ENCODE peak calls at places on chromosomes 1 and 21, in nine cellular contexts. I is osteocyte, R is OCI-LY7, X is fibroblast of lung, G is cardiac fibroblast, S is Panc1, T is dorsolateral prefrontal cortex, Z is nephron progenitor cell, F is neural progenitor cell. H is an unnamed sample.

GRCh38 chr1:177983824-177984528 is 14.1 kb upstream of the SEC16B start:
- DNase-seq in I (no peak), R (no peak), X (peak; percentile 96), G (peak; percentile 97), S (no peak), T (no peak), Z (peak; percentile 27), F (peak; percentile 63), H (peak; percentile 67)

GRCh38 chr1:119899321-119899720 is 3.0 kb upstream of the ADAM30 start:
- DNase-seq in I (no peak), R (no peak), X (no peak), G (no peak), S (no peak), T (no peak), Z (no peak), F (no peak), H (no peak)

GRCh38 chr1:86504130-86504479 is 35.4 kb downstream of the CLCA1 start:
- DNase-seq in I (no peak), R (no peak), X (peak; percentile 44), G (no peak), S (no peak), T (no peak), Z (no peak), F (peak; percentile 40), H (no peak)

GRCh38 chr1:195373831-195374230 is 1234.4 kb downstream of the KCNT2 start:
- DNase-seq in I (no peak), R (no peak), X (no peak), G (no peak), S (no peak), T (no peak), Z (no peak), F (no peak), H (no peak)

GRCh38 chr1:241406421-241406820 is 49.4 kb upstream of the RGS7 start:
- DNase-seq in I (no peak), R (no peak), X (no peak), G (no peak), S (no peak), T (no peak), Z (no peak), F (no peak), H (no peak)

GRCh38 chr1:170664283-170664827 is 424 bp downstream of the PRRX1 start:
- DNase-seq in I (no peak), R (no peak), X (no peak), G (peak; percentile 45), S (no peak), T (no peak), Z (peak; percentile 56), F (peak; percentile 55), H (no peak)

GRCh38 chr1:61672376-61672775 is 52.6 kb downstream of the TM2D1 start:
- DNase-seq in I (no peak), R (no peak), X (no peak), G (no peak), S (no peak), T (no peak), Z (no peak), F (no peak), H (no peak)

GRCh38 chr1:201702936-201703335 is 126.0 kb upstream of the IPO9 start:
- DNase-seq in I (no peak), R (no peak), X (peak; percentile 50), G (peak; percentile 61), S (no peak), T (no peak), Z (peak; percentile 45), F (peak; percentile 84), H (no peak)

GRCh38 chr1:1219341-1219740 is 5.4 kb upstream of the TNFRSF4 start:
- DNase-seq in I (no peak), R (no peak), X (no peak), G (no peak), S (no peak), T (no peak), Z (no peak), F (no peak), H (no peak)

GRCh38 chr1:45177452-45177851 is 29.0 kb downstream of the ZSWIM5 start:
- DNase-seq in I (no peak), R (no peak), X (no peak), G (peak; percentile 59), S (no peak), T (no peak), Z (no peak), F (no peak), H (peak; percentile 65)

GRCh38 chr1:154860154-154860870 is 9.8 kb downstream of the KCNN3 start:
- DNase-seq in I (no peak), R (peak; percentile 96), X (no peak), G (peak; percentile 25), S (no peak), T (no peak), Z (no peak), F (no peak), H (no peak)

GRCh38 chr1:17875171-17875881 is 120.2 kb downstream of the ACTL8 start:
- DNase-seq in I (no peak), R (no peak), X (peak; percentile 73), G (peak; percentile 83), S (no peak), T (no peak), Z (no peak), F (no peak), H (no peak)

GRCh38 chr1:111953797-111954196 is 35.7 kb downstream of the KCND3 start:
- DNase-seq in I (no peak), R (no peak), X (no peak), G (no peak), S (no peak), T (no peak), Z (no peak), F (no peak), H (no peak)

GRCh38 chr1:238861342-238861741 is 525.0 kb upstream of the CHRM3 start:
- DNase-seq in I (no peak), R (no peak), X (peak; percentile 2), G (no peak), S (no peak), T (no peak), Z (no peak), F (no peak), H (no peak)

GRCh38 chr1:93079685-93080141 is 630 bp downstream of the MTF2 start:
- DNase-seq in I (no peak), R (peak; percentile 51), X (peak; percentile 19), G (peak; percentile 10), S (no peak), T (peak; percentile 13), Z (peak; percentile 46), F (peak; percentile 54), H (peak; percentile 14)

DNA sequence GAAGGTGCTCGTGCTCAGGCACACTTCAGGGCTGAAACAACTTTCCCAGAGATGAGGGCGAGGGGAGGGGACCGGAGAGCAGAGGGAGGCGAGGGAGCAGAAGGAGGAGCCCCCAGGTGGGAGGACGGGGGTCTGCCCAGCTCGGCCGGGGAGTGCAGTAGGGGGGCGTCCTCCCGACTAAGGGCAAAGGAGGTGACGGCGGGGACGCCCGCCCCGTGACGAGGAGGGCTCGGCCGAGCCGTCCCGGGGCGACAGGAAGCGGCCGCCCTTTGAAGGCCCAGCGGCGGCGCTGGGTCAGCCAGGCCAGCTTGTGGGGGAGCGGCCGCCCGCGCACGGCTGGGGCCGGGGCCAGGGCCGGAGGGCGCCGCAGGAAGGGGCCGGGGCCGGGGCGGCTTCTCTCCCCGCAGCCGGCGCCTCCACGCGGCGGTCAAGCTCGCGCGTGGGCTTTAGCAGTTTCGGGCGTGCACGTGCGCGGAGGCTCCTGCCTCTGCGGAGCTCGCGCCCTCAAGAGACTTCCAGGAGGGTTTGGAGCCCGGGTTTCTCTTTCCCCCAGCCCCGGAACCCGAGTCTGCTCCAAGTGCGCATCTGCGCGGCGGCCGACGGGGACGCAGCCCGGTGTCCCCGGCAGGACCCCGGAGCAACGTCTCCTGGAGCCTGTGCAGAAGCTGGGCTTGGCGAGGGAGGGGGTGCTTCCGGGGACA is 100.8 kb upstream of the SLC45A1 start:
- DNase-seq in I (no peak), R (no peak), X (peak; percentile 36), G (no peak), S (no peak), T (peak; percentile 26), Z (peak; percentile 67), F (peak; percentile 74), H (no peak)
- TF ChIP-seq CTCF in I (no peak), R (no peak), X (no peak), G (no peak), S (no peak), T (no peak), Z (no peak), F (no peak), H (no peak)

GRCh38 chr1:153560771-153561170 is 4.9 kb downstream of the S100A2 start:
- DNase-seq in I (no peak), R (no peak), X (no peak), G (no peak), S (no peak), T (no peak), Z (no peak), F (no peak), H (no peak)

GRCh38 chr1:153563339-153563952 is 2.2 kb downstream of the S100A2 start:
- DNase-seq in I (no peak), R (no peak), X (no peak), G (no peak), S (no peak), T (no peak), Z (no peak), F (no peak), H (peak; percentile 40)

GRCh38 chr1:153561401-153561985 is 4.2 kb downstream of the S100A2 start:
- DNase-seq in I (no peak), R (no peak), X (no peak), G (no peak), S (no peak), T (no peak), Z (no peak), F (no peak), H (no peak)

GRCh38 chr1:153557877-153558276 is 7.8 kb downstream of the S100A2 start:
- DNase-seq in I (no peak), R (no peak), X (no peak), G (no peak), S (no peak), T (no peak), Z (no peak), F (no peak), H (no peak)

GRCh38 chr1:153560241-153560640 is 5.4 kb downstream of the S100A2 start:
- DNase-seq in I (no peak), R (no peak), X (no peak), G (no peak), S (no peak), T (no peak), Z (no peak), F (no peak), H (no peak)
- TF ChIP-seq CTCF in I (no peak), R (no peak), X (no peak), G (no peak), S (no peak), T (no peak), Z (no peak), F (no peak), H (no peak)

DNA sequence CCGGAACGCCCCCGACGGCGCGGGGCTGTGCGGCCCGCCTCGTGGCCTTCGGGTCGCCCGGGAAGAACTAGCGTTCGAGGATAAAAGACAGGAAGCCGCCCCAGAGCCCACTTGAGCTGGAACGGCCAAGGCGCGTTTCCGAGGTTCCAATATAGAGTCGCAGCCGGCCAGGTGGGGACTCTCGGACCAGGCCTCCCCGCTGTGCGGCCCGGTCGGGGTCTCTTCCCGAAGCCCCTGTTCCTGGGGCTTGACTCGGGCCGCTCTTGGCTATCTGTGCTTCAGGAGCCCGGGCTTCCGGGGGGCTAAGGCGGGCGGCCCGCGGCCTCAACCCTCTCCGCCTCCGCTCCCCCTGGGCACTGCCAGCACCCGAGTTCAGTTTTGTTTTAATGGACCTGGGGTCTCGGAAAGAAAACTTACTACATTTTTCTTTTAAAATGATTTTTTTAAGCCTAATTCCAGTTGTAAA is 158.8 kb downstream of the RUNX1 start:
- DNase-seq in I (no peak), R (no peak), X (no peak), G (no peak), S (no peak), T (no peak), Z (no peak), F (no peak), H (no peak)
- TF ChIP-seq CTCF in I (peak; percentile 33), R (peak; percentile 59), X (no peak), G (no peak), S (peak; percentile 38), T (no peak), Z (no peak), F (no peak), H (no peak)

GRCh38 chr21:33901421-33902288 is 13.9 kb downstream of the ATP5PO start:
- DNase-seq in I (no peak), R (peak; percentile 24), X (peak; percentile 70), G (peak; percentile 69), S (no peak), T (no peak), Z (peak; percentile 41), F (peak; percentile 74), H (peak; percentile 64)
- TF ChIP-seq CTCF in I (peak; percentile 70), R (peak; percentile 57), X (peak; percentile 43), G (peak; percentile 62), S (peak; percentile 54), T (peak; percentile 57), Z (peak; percentile 51), F (peak; percentile 76), H (peak; percentile 55)